ENCODE peak calls at places on chromosome 17, in four cellular contexts. C, L, P and D are unnamed samples.

GRCh38 chr17:32157225-32157624 is 14.9 kb downstream of the RHOT1 start:
- DNase-seq in L (no peak), C (no peak), P (peak), D (peak)

GRCh38 chr17:16935241-16935663 is 36.7 kb downstream of the TNFRSF13B start:
- DNase-seq in L (no peak), P (no peak), C (no peak), D (no peak)

GRCh38 chr17:48522031-48522593 is 8.7 kb downstream of the HOXB1 start:
- DNase-seq in C (no peak), P (no peak), L (no peak), D (peak)

GRCh38 chr17:82018152-82019041 is 4.3 kb downstream of the CENPX start:
- DNase-seq in L (no peak), P (no peak), C (no peak), D (no peak)

GRCh38 chr17:56973520-56973919 is 4.4 kb upstream of the SCPEP1 start:
- DNase-seq in L (no peak), P (no peak), C (no peak), D (no peak)

GRCh38 chr17:48055531-48056245 is 7.5 kb downstream of the NFE2L1 start:
- DNase-seq in C (peak), L (no peak), P (peak), D (peak)

GRCh38 chr17:79047923-79048825 is 24.2 kb downstream of the C1QTNF1 start:
- DNase-seq in L (no peak), P (no peak), C (no peak), D (peak)

GRCh38 chr17:13885953-13886889 is 183.1 kb upstream of the COX10 start:
- DNase-seq in C (no peak), P (peak), L (no peak), D (no peak)

GRCh38 chr17:58176200-58176599 is 9.4 kb downstream of the OR4D2 start:
- DNase-seq in L (peak), C (no peak), P (peak), D (peak)

GRCh38 chr17:42178817-42179216 is 2.1 kb downstream of the KCNH4 start:
- DNase-seq in P (no peak), L (no peak), C (no peak), D (no peak)

GRCh38 chr17:50569592-50569991 is 9.1 kb downstream of the CACNA1G start:
- DNase-seq in C (no peak), P (no peak), L (no peak), D (no peak)

GRCh38 chr17:81271226-81271625 is 23.9 kb downstream of the SLC38A10 start:
- DNase-seq in C (no peak), P (no peak), L (no peak), D (no peak)

GRCh38 chr17:76246080-76247066 is 6.1 kb upstream of the RNF157 start:
- DNase-seq in C (peak), L (no peak), P (peak), D (no peak)

GRCh38 chr17:82750241-82750905 is 1.5 kb upstream of the TBCD start:
- DNase-seq in C (no peak), P (no peak), L (no peak), D (no peak)

GRCh38 chr17:2213291-2213960 is 90.2 kb downstream of the SMG6 start:
- DNase-seq in P (peak), L (no peak), C (no peak), D (peak)

GRCh38 chr17:73957564-73957963 is 245.9 kb upstream of the RPL38 start:
- DNase-seq in L (no peak), C (no peak), P (no peak), D (no peak)

GRCh38 chr17:72471296-72471695 is 350.5 kb downstream of the SOX9 start:
- DNase-seq in P (no peak), C (no peak), L (no peak), D (no peak)

GRCh38 chr17:49447603-49448325 is 33.1 kb upstream of the PHB1 start:
- DNase-seq in C (no peak), P (no peak), L (no peak), D (no peak)

GRCh38 chr17:3959921-3960601 is 4.2 kb downstream of the ATP2A3 start:
- DNase-seq in P (no peak), L (no peak), C (no peak), D (no peak)

GRCh38 chr17:17819111-17819510 is 17.7 kb downstream of the SREBF1 start:
- DNase-seq in C (no peak), L (no peak), P (no peak), D (no peak)

GRCh38 chr17:49600949-49601348 is 25.3 kb downstream of the NXPH3 start:
- DNase-seq in C (no peak), P (no peak), L (no peak), D (no peak)

GRCh38 chr17:71926746-71927398 is 193.9 kb upstream of the SOX9 start:
- DNase-seq in P (no peak), L (no peak), C (peak), D (peak)

GRCh38 chr17:9670596-9670995 is 25.3 kb downstream of the USP43 start:
- DNase-seq in P (no peak), C (no peak), L (no peak), D (no peak)

GRCh38 chr17:49260011-49260921 is 29.7 kb upstream of the PHOSPHO1 start:
- DNase-seq in P (peak), L (peak), C (peak), D (peak)

GRCh38 chr17:83006515-83007455 is 72.6 kb upstream of the METRNL start:
- DNase-seq in C (no peak), L (no peak), P (no peak), D (no peak)

GRCh38 chr17:44503080-44503842 is at the start of gene GPATCH8:
- DNase-seq in P (peak), L (peak), C (peak), D (peak)

GRCh38 chr17:1168537-1169234 is 11.1 kb downstream of the ABR start:
- DNase-seq in L (no peak), P (no peak), C (no peak), D (no peak)

GRCh38 chr17:2087597-2088211 is 32.8 kb downstream of the HIC1 start:
- DNase-seq in L (no peak), P (peak), C (no peak), D (no peak)